ENCODE peak calls at places on chromosomes 16 and 17, in eight cellular contexts. Q is neural progenitor cell, G is keratinocyte, Z is GM06990, Y is fibroblast of pulmonary artery, S is endothelial cell, E is A549, F is BJ. W is an unnamed sample.

GRCh38 chr17:40058151-40058784 is 4.1 kb upstream of the MED24 start:
- DNase-seq in Q (no peak), G (no peak), Z (no peak), Y (peak), S (no peak), E (no peak), F (no peak), W (no peak)

GRCh38 chr16:67516296-67517177 is 12.1 kb upstream of the RIPOR1 start:
- DNase-seq in Q (no peak), G (no peak), Z (no peak), Y (peak), S (no peak), E (peak), F (peak), W (no peak)

GRCh38 chr17:40316571-40317344 is 7.8 kb downstream of the RARA start:
- DNase-seq in Q (peak), G (no peak), Z (no peak), Y (peak), S (peak), E (peak), F (no peak), W (peak)

GRCh38 chr17:42347198-42347597 is 41.0 kb downstream of the STAT3 start:
- DNase-seq in Q (no peak), G (no peak), Z (no peak), Y (peak), S (no peak), E (no peak), F (peak), W (no peak)

GRCh38 chr16:383326-384020 is 1.7 kb upstream of the PGAP6 start:
- DNase-seq in Q (peak), G (peak), Z (peak), Y (no peak), S (no peak), E (no peak), F (no peak), W (no peak)

GRCh38 chr17:2043785-2044184 is 2.0 kb downstream of the OVCA2 start:
- DNase-seq in Q (no peak), G (no peak), Z (no peak), Y (no peak), S (no peak), E (peak), F (no peak), W (no peak)

GRCh38 chr16:75593825-75594820 is 27.9 kb downstream of the GABARAPL2 start:
- DNase-seq in Q (no peak), G (no peak), Z (no peak), Y (peak), S (peak), E (peak), F (peak), W (no peak)

GRCh38 chr16:64841071-64841470 is 280.8 kb downstream of the CDH11 start:
- DNase-seq in Q (no peak), G (no peak), Z (no peak), Y (no peak), S (no peak), E (no peak), F (no peak), W (no peak)

GRCh38 chr17:18362509-18363020 is 785 bp downstream of the SHMT1 start:
- DNase-seq in Q (peak), G (no peak), Z (peak), Y (peak), S (peak), E (peak), F (no peak), W (no peak)

GRCh38 chr17:61361084-61361483 is 38.6 kb upstream of the TBX2 start:
- DNase-seq in Q (no peak), G (no peak), Z (no peak), Y (peak), S (no peak), E (no peak), F (peak), W (no peak)

GRCh38 chr16:70715860-70716357 is 30.1 kb upstream of the MTSS2 start:
- DNase-seq in Q (no peak), G (no peak), Z (no peak), Y (peak), S (no peak), E (no peak), F (no peak), W (no peak)

GRCh38 chr17:44738214-44738906 is 20.4 kb upstream of the ADAM11 start:
- DNase-seq in Q (no peak), G (no peak), Z (no peak), Y (no peak), S (no peak), E (no peak), F (no peak), W (no peak)

GRCh38 chr17:60095830-60096229 is 17.1 kb upstream of the HEATR6 start:
- DNase-seq in Q (no peak), G (no peak), Z (no peak), Y (no peak), S (no peak), E (no peak), F (no peak), W (no peak)

GRCh38 chr17:57294075-57294474 is 37.8 kb downstream of the MSI2 start:
- DNase-seq in Q (no peak), G (no peak), Z (no peak), Y (no peak), S (no peak), E (no peak), F (no peak), W (no peak)

GRCh38 chr17:60141111-60142018 is 8.4 kb upstream of the CA4 start:
- DNase-seq in Q (peak), G (no peak), Z (no peak), Y (peak), S (no peak), E (no peak), F (no peak), W (peak)

GRCh38 chr17:8608001-8608400 is 22.5 kb downstream of the MYH10 start:
- DNase-seq in Q (no peak), G (no peak), Z (no peak), Y (peak), S (no peak), E (no peak), F (no peak), W (no peak)

GRCh38 chr17:74002241-74002640 is 201.2 kb upstream of the RPL38 start:
- DNase-seq in Q (no peak), G (no peak), Z (no peak), Y (no peak), S (no peak), E (no peak), F (no peak), W (no peak)

GRCh38 chr16:57319646-57320045 is 35.2 kb upstream of the PLLP start:
- DNase-seq in Q (no peak), G (no peak), Z (no peak), Y (no peak), S (no peak), E (no peak), F (no peak), W (no peak)

GRCh38 chr17:73335591-73336503 is 24.0 kb upstream of the CDC42EP4 start:
- DNase-seq in Q (no peak), G (no peak), Z (no peak), Y (no peak), S (no peak), E (no peak), F (no peak), W (no peak)

GRCh38 chr17:68679882-68680281 is 78.7 kb upstream of the FAM20A start:
- DNase-seq in Q (no peak), G (no peak), Z (no peak), Y (no peak), S (no peak), E (no peak), F (no peak), W (no peak)

GRCh38 chr16:86363836-86364618 is 146.3 kb upstream of the FOXF1 start:
- DNase-seq in Q (no peak), G (no peak), Z (no peak), Y (no peak), S (no peak), E (no peak), F (no peak), W (no peak)

GRCh38 chr17:15343749-15344148 is 2.4 kb upstream of the TEKT3 start:
- DNase-seq in Q (no peak), G (no peak), Z (no peak), Y (peak), S (no peak), E (peak), F (peak), W (no peak)

GRCh38 chr17:15341385-15341849 is at the start of gene TEKT3:
- DNase-seq in Q (peak), G (no peak), Z (peak), Y (peak), S (peak), E (peak), F (peak), W (peak)

GRCh38 chr17:15340966-15341365 is 431 bp downstream of the TEKT3 start:
- DNase-seq in Q (peak), G (no peak), Z (no peak), Y (no peak), S (peak), E (no peak), F (no peak), W (no peak)

GRCh38 chr17:15341966-15342365 is 569 bp upstream of the TEKT3 start:
- DNase-seq in Q (no peak), G (no peak), Z (no peak), Y (no peak), S (no peak), E (no peak), F (no peak), W (no peak)

GRCh38 chr17:15342460-15342859 is 1.1 kb upstream of the TEKT3 start:
- DNase-seq in Q (no peak), G (no peak), Z (no peak), Y (no peak), S (no peak), E (no peak), F (no peak), W (no peak)
- TF ChIP-seq CTCF in Q (no peak), G (no peak), Z (no peak), Y (no peak), S (no peak), E (no peak), F (no peak), W (no peak)

DNA sequence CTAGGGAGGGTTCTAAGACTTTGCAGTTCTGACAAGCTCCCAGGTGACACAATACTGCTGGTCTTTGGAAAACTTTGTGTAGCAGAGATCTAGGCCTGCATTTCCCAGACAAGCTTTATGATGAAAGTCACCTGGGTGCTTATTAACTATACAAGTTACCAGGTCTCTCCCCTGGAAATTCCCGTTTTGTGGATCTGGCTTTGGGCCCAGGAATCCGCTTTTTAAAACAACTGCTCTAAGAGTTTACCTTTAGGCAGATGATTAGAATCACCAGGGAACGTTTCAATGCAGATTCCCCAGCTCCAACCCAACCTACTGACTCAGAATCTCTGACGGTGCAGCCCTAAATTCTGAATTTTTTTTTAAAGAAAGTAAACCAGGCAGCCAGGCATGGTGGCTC is 36.3 kb downstream of the MYH3 start:
- DNase-seq in Q (no peak), G (peak), Z (no peak), Y (no peak), S (no peak), E (no peak), F (no peak), W (no peak)
- TF ChIP-seq CTCF in Q (no peak), G (no peak), Z (no peak), Y (no peak), S (no peak), E (no peak), F (no peak), W (no peak)

GRCh38 chr17:54426287-54426886 is 474.3 kb upstream of the TOM1L1 start:
- DNase-seq in Q (peak), G (no peak), Z (no peak), Y (peak), S (no peak), E (peak), F (no peak), W (no peak)
- TF ChIP-seq CTCF in Q (peak), G (peak), Z (peak), Y (no peak), S (peak), E (peak), F (no peak), W (peak)

DNA sequence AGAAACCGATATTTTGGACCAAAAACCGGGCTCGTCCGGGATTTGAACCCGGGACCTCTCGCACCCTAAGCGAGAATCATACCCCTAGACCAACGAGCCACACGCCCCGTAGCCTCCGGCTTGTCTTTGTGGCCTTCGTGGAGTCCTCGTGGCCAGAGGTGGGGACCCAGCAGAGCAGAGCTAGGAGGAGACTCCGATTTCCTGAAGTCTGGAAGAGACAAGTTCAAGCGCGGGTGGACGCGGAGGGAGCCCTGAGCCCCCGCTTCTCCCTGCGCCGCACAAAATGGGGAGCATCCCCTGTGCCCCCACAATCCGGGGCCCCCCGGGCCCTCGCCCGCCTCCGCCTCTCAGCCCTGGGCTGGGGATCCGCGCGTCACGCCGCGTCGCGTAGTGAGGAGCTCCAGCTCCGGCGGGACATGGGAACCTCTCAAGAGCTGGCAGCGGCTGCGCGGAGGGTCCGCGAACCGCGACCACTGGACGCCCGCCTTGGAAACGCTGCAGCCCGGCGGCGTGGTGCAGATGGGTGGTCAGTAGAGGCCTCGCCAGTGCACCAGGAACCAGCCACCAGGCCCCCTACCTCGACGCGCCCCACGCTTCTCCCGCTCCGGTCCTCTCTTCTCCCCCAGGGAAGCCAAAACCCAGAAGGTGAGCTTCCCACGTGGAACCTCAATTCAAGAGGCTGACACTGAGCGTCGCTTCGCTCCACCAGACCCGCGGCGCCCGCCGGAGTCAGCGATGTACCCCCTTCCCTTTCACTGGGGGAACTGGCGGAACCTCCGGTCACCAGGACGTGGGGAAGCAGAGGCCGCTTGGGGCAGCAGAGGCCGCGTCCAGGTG is 5.2 kb upstream of the OR1F1 start:
- DNase-seq in Q (peak), G (no peak), Z (peak), Y (peak), S (peak), E (peak), F (no peak), W (peak)
- TF ChIP-seq CTCF in Q (peak), G (no peak), Z (peak), Y (peak), S (no peak), E (no peak), F (peak), W (no peak)

GRCh38 chr17:6570731-6571465 is 14.5 kb upstream of the PITPNM3 start:
- DNase-seq in Q (peak), G (no peak), Z (no peak), Y (no peak), S (no peak), E (no peak), F (no peak), W (no peak)

GRCh38 chr17:6568186-6568758 is 11.9 kb upstream of the PITPNM3 start:
- DNase-seq in Q (no peak), G (no peak), Z (no peak), Y (no peak), S (no peak), E (no peak), F (no peak), W (no peak)

GRCh38 chr17:6572997-6573396 is 16.6 kb upstream of the PITPNM3 start:
- DNase-seq in Q (no peak), G (no peak), Z (no peak), Y (no peak), S (no peak), E (no peak), F (no peak), W (no peak)

GRCh38 chr17:6569391-6570302 is 13.3 kb upstream of the PITPNM3 start:
- DNase-seq in Q (no peak), G (no peak), Z (no peak), Y (no peak), S (no peak), E (no peak), F (no peak), W (no peak)

GRCh38 chr17:6567528-6568185 is 11.3 kb upstream of the PITPNM3 start:
- DNase-seq in Q (peak), G (no peak), Z (no peak), Y (no peak), S (no peak), E (no peak), F (no peak), W (no peak)
- TF ChIP-seq CTCF in Q (no peak), G (no peak), Z (no peak), Y (no peak), S (no peak), E (no peak), F (no peak), W (no peak)

DNA sequence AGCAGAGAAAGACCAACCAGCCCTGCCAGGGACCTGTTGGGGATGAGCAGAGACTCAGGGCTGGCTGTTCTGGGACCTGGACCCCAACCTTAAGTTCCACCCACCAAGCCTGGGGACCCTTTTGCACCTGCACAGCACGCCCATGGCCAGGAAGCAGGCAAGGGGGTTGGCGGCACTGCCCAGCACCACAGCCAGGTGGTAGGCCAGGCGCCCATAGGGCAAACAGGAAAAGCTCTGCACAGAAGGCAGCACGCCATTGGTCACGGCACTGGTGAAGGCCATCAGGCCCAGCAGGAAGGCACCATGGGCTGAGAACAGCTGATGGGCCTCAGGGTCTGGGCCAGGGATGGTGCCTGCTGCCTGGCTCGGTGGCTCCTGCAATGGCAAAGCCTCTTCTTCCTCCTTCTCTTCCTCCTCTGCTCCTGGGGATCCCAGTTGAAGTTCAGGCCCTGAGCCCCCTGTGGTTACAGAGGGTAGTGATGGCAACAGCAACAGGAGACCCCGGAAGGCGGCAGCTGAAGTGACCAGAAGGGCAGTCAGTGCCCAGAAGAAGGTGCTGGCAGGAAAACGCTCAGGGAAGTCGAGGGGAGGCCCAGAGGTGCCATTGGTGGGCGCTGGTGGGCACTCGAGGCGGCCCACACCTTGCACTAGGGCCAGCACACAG is 1.7 kb downstream of the SLC52A1 start:
- DNase-seq in Q (no peak), G (no peak), Z (no peak), Y (no peak), S (no peak), E (no peak), F (no peak), W (no peak)
- TF ChIP-seq CTCF in Q (no peak), G (no peak), Z (no peak), Y (no peak), S (no peak), E (no peak), F (no peak), W (no peak)

GRCh38 chr17:75753514-75754377 is 11.2 kb downstream of the GALK1 start:
- DNase-seq in Q (peak), G (no peak), Z (peak), Y (peak), S (peak), E (no peak), F (no peak), W (peak)
- TF ChIP-seq CTCF in Q (peak), G (no peak), Z (peak), Y (peak), S (peak), E (no peak), F (peak), W (peak)

GRCh38 chr17:48155889-48156670 is 48.5 kb downstream of the SNX11 start:
- DNase-seq in Q (peak), G (no peak), Z (no peak), Y (no peak), S (no peak), E (no peak), F (no peak), W (no peak)

GRCh38 chr17:48150602-48151001 is 43.0 kb downstream of the SNX11 start:
- DNase-seq in Q (no peak), G (no peak), Z (no peak), Y (no peak), S (no peak), E (no peak), F (no peak), W (no peak)

GRCh38 chr17:48149174-48150106 is 41.9 kb downstream of the SNX11 start:
- DNase-seq in Q (peak), G (no peak), Z (no peak), Y (peak), S (peak), E (no peak), F (no peak), W (peak)

GRCh38 chr17:48150107-48150463 is 42.5 kb downstream of the SNX11 start:
- DNase-seq in Q (no peak), G (no peak), Z (no peak), Y (no peak), S (no peak), E (no peak), F (no peak), W (no peak)

GRCh38 chr17:48153711-48154642 is 46.4 kb downstream of the SNX11 start:
- DNase-seq in Q (peak), G (no peak), Z (no peak), Y (peak), S (peak), E (peak), F (no peak), W (peak)
- TF ChIP-seq CTCF in Q (peak), G (peak), Z (peak), Y (peak), S (no peak), E (peak), F (peak), W (peak)

GRCh38 chr17:49369089-49369488 is 7.0 kb upstream of the ZNF652 start:
- DNase-seq in Q (no peak), G (no peak), Z (no peak), Y (no peak), S (no peak), E (no peak), F (no peak), W (no peak)

GRCh38 chr17:49364119-49364518 is 2.1 kb upstream of the ZNF652 start:
- DNase-seq in Q (no peak), G (no peak), Z (no peak), Y (no peak), S (no peak), E (no peak), F (no peak), W (no peak)

GRCh38 chr17:49362723-49363117 is 670 bp upstream of the ZNF652 start:
- DNase-seq in Q (no peak), G (no peak), Z (no peak), Y (no peak), S (no peak), E (peak), F (no peak), W (no peak)

GRCh38 chr17:49363251-49363650 is 1.2 kb upstream of the ZNF652 start:
- DNase-seq in Q (no peak), G (no peak), Z (no peak), Y (no peak), S (no peak), E (no peak), F (no peak), W (no peak)

GRCh38 chr17:49365667-49366066 is 3.6 kb upstream of the ZNF652 start:
- DNase-seq in Q (peak), G (no peak), Z (no peak), Y (peak), S (peak), E (peak), F (no peak), W (peak)
- TF ChIP-seq CTCF in Q (peak), G (peak), Z (peak), Y (peak), S (no peak), E (no peak), F (no peak), W (no peak)

W was measured in glutamatergic neuron.